ENCODE peak calls at places on chromosomes 16 and 17, in six cellular contexts. N, Y, K, U, Z and Q are unnamed samples.

GRCh38 chr16:57766714-57767348 is 31.3 kb downstream of the KATNB1 start:
- DNase-seq in U (no peak), N (no peak), K (no peak), Y (no peak), Z (no peak), Q (no peak)

GRCh38 chr16:974606-975312 is 4.0 kb upstream of the LMF1 start:
- DNase-seq in K (no peak), Y (no peak), U (no peak), Z (no peak), N (no peak), Q (no peak)

GRCh38 chr16:87713469-87714229 is 52.1 kb downstream of the KLHDC4 start:
- DNase-seq in K (no peak), U (no peak), Y (no peak), Z (no peak), N (no peak), Q (no peak)

GRCh38 chr17:70089513-70090148 is 14.6 kb downstream of the KCNJ16 start:
- DNase-seq in N (no peak), U (peak), Y (no peak), K (no peak), Z (no peak), Q (no peak)

GRCh38 chr16:54320895-54321294 is 34.3 kb upstream of the IRX3 start:
- DNase-seq in N (no peak), Y (no peak), Z (no peak), K (no peak), U (no peak), Q (no peak)

GRCh38 chr17:59848778-59849177 is 44.0 kb downstream of the TUBD1 start:
- DNase-seq in N (no peak), K (no peak), Y (no peak), U (no peak), Z (peak), Q (peak)

GRCh38 chr17:55140751-55141150 is 124.0 kb upstream of the HLF start:
- DNase-seq in K (peak), N (no peak), U (no peak), Z (no peak), Y (no peak), Q (no peak)

GRCh38 chr16:84950906-84951305 is 60.4 kb downstream of the ZDHHC7 start:
- DNase-seq in K (no peak), Y (no peak), N (peak), Z (no peak), U (peak), Q (no peak)

GRCh38 chr17:7388856-7389255 is 5.5 kb downstream of the PLSCR3 start:
- DNase-seq in Z (no peak), K (no peak), N (no peak), U (no peak), Y (no peak), Q (no peak)

GRCh38 chr17:42706732-42707131 is 24.4 kb downstream of the CNTNAP1 start:
- DNase-seq in Y (no peak), K (no peak), N (no peak), Z (no peak), U (no peak), Q (no peak)

GRCh38 chr17:18093616-18094408 is 6.1 kb downstream of the DRG2 start:
- DNase-seq in U (peak), Y (no peak), Z (peak), N (peak), K (no peak), Q (peak)

GRCh38 chr17:77286641-77287431 is 146.1 kb downstream of the SEC14L1 start:
- DNase-seq in N (no peak), U (no peak), K (no peak), Y (no peak), Z (peak), Q (peak)

GRCh38 chr16:72921620-72922019 is 126.3 kb downstream of the ZFHX3 start:
- DNase-seq in Y (no peak), U (no peak), Z (no peak), K (no peak), N (no peak), Q (peak)

GRCh38 chr16:56964243-56965148 is 2.7 kb downstream of the CETP start:
- DNase-seq in K (peak), U (peak), Y (peak), Z (peak), N (peak), Q (peak)

GRCh38 chr16:63372283-63372682 is 1336.0 kb upstream of the CDH8 start:
- DNase-seq in U (no peak), K (no peak), N (no peak), Y (no peak), Z (no peak), Q (no peak)

GRCh38 chr17:9890124-9890523 is 14.9 kb downstream of the RCVRN start:
- DNase-seq in K (peak), Y (peak), U (peak), N (peak), Z (no peak), Q (no peak)

GRCh38 chr16:20300312-20301097 is 26.8 kb downstream of the GP2 start:
- DNase-seq in Y (peak), U (peak), N (peak), K (peak), Z (peak), Q (peak)

GRCh38 chr17:78257810-78258322 is 26.4 kb downstream of the TMEM235 start:
- DNase-seq in K (no peak), N (no peak), U (no peak), Z (peak), Y (no peak), Q (peak)

GRCh38 chr16:86195863-86196630 is 297.1 kb downstream of the IRF8 start:
- DNase-seq in U (peak), N (peak), K (peak), Y (peak), Z (peak), Q (no peak)

GRCh38 chr17:68057531-68057952 is 22.0 kb downstream of the KPNA2 start:
- DNase-seq in Z (peak), Y (no peak), U (peak), N (no peak), K (no peak), Q (peak)

GRCh38 chr16:70018254-70018653 is 67.1 kb downstream of the CLEC18A start:
- DNase-seq in U (peak), N (peak), Y (no peak), Z (peak), K (no peak), Q (peak)

GRCh38 chr17:70478883-70479282 is 309.6 kb downstream of the KCNJ2 start:
- DNase-seq in N (no peak), Z (no peak), U (no peak), Y (no peak), K (no peak), Q (no peak)

GRCh38 chr16:4114257-4115208 is 1.7 kb downstream of the ADCY9 start:
- DNase-seq in N (no peak), K (no peak), U (no peak), Y (no peak), Z (no peak), Q (no peak)

GRCh38 chr16:88999457-89000206 is 22.6 kb upstream of the CBFA2T3 start:
- DNase-seq in Z (no peak), U (peak), Y (no peak), N (peak), K (no peak), Q (no peak)

GRCh38 chr16:50709061-50709695 is 15.8 kb downstream of the NOD2 start:
- DNase-seq in U (no peak), Z (no peak), Y (no peak), N (no peak), K (no peak), Q (no peak)

GRCh38 chr16:88922114-88922825 is 54.7 kb downstream of the CBFA2T3 start:
- DNase-seq in Z (no peak), K (no peak), Y (no peak), U (peak), N (peak), Q (peak)

GRCh38 chr17:48610282-48611211 is at the start of gene HOXB7:
- DNase-seq in N (peak), Z (peak), K (no peak), Y (no peak), U (no peak), Q (peak)

GRCh38 chr16:3945751-3946603 is 65.5 kb upstream of the CREBBP start:
- DNase-seq in N (no peak), Y (no peak), Z (peak), K (no peak), U (peak), Q (peak)

GRCh38 chr16:11585460-11586374 is 1.0 kb downstream of the LITAF start:
- DNase-seq in Z (peak), N (no peak), K (no peak), Y (no peak), U (peak), Q (peak)

GRCh38 chr16:56695246-56695645 is 13.0 kb downstream of the MT1X start:
- DNase-seq in Y (no peak), Z (no peak), U (no peak), N (no peak), K (no peak), Q (no peak)

GRCh38 chr16:4339909-4340308 is 11.2 kb downstream of the PAM16 start:
- DNase-seq in K (no peak), Y (no peak), N (no peak), Z (no peak), U (no peak), Q (peak)

GRCh38 chr17:8125196-8125946 is 1.5 kb upstream of the HES7 start:
- DNase-seq in Y (no peak), Z (peak), U (peak), K (peak), N (peak), Q (peak)

GRCh38 chr17:73678999-73679398 is 34.8 kb upstream of the SDK2 start:
- DNase-seq in Z (no peak), U (no peak), K (no peak), N (no peak), Y (no peak), Q (no peak)

GRCh38 chr16:88345031-88345942 is 37.5 kb upstream of the ZNF469 start:
- DNase-seq in U (no peak), K (no peak), N (no peak), Y (no peak), Z (no peak), Q (no peak)

GRCh38 chr17:30113213-30113612 is 3.4 kb upstream of the NSRP1 start:
- DNase-seq in Y (no peak), N (no peak), U (no peak), Z (no peak), K (no peak), Q (no peak)

GRCh38 chr16:83797013-83797412 is 10.8 kb upstream of the HSBP1 start:
- DNase-seq in U (no peak), K (no peak), Y (no peak), Z (no peak), N (no peak), Q (no peak)

GRCh38 chr17:35843698-35844097 is 25.0 kb downstream of the HEATR9 start:
- DNase-seq in Y (no peak), N (no peak), U (no peak), K (no peak), Z (no peak), Q (no peak)
- H2BK120ac ChIP-seq in Y (no peak), N (no peak), U (no peak), K (no peak), Z (no peak), Q (no peak)

DNA sequence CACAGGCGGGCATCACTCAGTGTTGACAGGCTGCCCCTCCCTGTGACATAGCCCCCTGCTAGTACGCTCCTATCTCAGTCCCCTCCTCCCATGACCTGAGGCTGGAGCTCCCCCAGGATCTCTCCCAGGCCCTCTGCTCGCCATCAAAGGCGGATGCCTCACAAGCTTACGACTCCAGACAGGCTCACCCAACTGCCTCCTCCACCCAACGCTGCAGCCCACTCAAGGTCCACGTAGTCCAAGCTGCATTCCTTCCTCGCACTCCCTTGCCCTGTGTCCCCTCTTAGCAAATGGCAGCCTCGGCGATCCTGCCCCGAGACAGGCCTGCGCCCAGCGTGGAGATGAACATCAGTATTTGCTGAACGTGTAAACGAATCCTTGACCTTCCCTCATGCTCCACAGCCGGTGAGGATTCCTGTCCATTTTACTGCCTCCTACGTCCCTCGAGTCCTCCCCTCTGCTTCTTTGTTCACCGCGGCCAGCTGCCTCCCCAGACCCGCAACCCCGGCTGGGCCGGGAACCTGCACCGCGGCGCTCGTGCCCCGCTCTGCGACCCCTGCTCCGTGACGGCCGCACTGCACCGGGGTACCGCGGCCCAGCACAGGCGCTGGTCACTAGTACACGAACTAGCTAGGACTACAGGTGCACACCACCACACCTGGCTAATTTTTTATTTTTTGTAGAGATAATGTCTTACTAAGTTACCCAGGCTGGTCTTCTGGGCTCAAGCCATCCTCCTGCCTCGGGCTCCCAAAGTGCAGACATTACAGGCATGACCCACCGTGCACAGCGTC is 838 bp upstream of the TMEM97 start:
- DNase-seq in Z (no peak), N (peak), K (peak), U (peak), Y (no peak), Q (no peak)
- H2BK120ac ChIP-seq in Z (peak), N (no peak), K (peak), U (no peak), Y (no peak), Q (no peak)

GRCh38 chr16:25106567-25107465 is 4.7 kb upstream of the LCMT1 start:
- DNase-seq in Z (peak), K (peak), U (peak), Y (peak), N (peak), Q (peak)
- H2BK120ac ChIP-seq in Z (peak), K (no peak), U (no peak), Y (no peak), N (no peak), Q (peak)

GRCh38 chr17:57527437-57528083 is 217.5 kb downstream of the CCDC182 start:
- DNase-seq in Y (no peak), K (peak), U (no peak), N (no peak), Z (no peak), Q (no peak)
- H2BK120ac ChIP-seq in Y (no peak), K (peak), U (no peak), N (no peak), Z (no peak), Q (no peak)

GRCh38 chr17:56171186-56171959 is 18.1 kb downstream of the ANKFN1 start:
- DNase-seq in Y (no peak), U (no peak), N (no peak), Z (peak), K (no peak), Q (no peak)
- H2BK120ac ChIP-seq in Y (no peak), U (no peak), N (no peak), Z (no peak), K (no peak), Q (peak)

DNA sequence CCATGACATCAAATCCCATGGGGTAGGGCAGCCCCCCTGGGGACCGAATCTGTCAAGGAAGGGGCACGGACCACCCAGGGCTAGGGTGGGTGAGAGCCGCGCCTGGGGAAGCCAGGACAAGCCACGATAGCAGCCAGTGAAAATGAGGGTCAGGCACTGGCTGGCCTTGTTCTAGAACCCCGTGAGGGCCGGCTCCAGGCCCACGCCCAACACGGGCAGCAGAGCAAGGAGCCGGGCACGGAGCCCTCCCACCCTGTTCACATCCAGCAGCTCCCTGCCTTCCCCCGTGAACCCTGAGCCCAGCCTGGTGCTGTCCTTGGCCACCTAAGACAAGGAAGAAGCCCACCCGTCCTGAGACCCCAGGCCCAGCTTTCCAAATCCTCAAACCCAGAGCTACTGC is 256.7 kb downstream of the PARN start:
- DNase-seq in Z (no peak), Y (no peak), K (no peak), U (no peak), N (no peak), Q (no peak)
- H2BK120ac ChIP-seq in Z (no peak), Y (no peak), K (peak), U (no peak), N (no peak), Q (no peak)

DNA sequence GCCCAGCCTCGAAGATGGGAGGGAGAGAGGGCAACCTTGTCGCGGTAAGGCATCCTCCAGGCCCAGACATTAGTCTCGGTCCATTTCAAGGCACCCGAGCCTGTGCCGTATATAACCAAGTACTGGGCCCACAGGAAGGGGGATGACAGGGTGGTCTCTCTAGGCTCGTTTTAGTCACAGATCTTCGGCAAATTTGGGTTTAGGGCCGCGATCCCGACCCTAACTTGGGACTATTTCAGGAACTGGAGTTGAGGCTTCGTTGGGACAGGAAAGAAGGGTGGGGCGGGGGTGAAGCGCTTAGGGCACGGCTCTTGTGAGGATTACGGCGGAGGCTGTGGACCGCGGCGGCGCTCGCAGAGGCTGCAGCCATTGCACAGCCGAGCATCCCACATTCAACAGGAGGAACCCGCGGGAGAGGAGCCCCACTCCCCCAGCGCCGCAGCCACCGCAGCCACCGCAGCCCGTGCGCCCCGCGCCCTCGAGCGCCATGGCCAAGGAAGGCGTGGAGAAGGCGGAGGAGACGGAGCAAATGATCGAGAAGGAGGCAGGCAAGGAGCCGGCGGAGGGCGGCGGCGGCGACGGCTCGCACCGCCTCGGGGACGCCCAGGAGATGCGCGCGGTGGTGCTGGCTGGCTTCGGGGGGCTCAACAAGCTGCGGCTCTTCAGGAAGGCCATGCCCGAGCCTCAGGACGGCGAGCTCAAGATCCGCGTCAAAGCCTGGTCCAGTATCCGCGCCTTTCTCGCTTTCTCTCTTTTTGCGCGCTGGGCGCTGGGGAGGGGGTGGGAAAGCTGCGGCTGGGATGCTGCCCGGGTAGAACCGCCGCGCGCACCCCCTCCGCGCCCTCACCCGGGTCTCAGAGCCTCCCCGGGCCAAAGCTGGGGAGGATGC is at the start of gene VAT1L:
- DNase-seq in N (peak), K (peak), Y (peak), Z (peak), U (peak), Q (peak)
- H2BK120ac ChIP-seq in N (peak), K (no peak), Y (peak), Z (peak), U (no peak), Q (peak)

GRCh38 chr17:47279062-47279801 is 25.6 kb downstream of the ITGB3 start:
- DNase-seq in Y (no peak), N (no peak), K (no peak), Z (peak), U (peak), Q (peak)

GRCh38 chr17:47277921-47278320 is 24.3 kb downstream of the ITGB3 start:
- DNase-seq in K (no peak), Z (no peak), N (no peak), U (no peak), Y (no peak), Q (peak)

GRCh38 chr17:47280072-47280811 is 26.6 kb downstream of the ITGB3 start:
- DNase-seq in N (no peak), Z (peak), U (no peak), Y (no peak), K (no peak), Q (peak)

GRCh38 chr17:47276868-47277267 is 23.2 kb downstream of the ITGB3 start:
- DNase-seq in Y (no peak), Z (peak), K (no peak), U (peak), N (peak), Q (peak)

DNA sequence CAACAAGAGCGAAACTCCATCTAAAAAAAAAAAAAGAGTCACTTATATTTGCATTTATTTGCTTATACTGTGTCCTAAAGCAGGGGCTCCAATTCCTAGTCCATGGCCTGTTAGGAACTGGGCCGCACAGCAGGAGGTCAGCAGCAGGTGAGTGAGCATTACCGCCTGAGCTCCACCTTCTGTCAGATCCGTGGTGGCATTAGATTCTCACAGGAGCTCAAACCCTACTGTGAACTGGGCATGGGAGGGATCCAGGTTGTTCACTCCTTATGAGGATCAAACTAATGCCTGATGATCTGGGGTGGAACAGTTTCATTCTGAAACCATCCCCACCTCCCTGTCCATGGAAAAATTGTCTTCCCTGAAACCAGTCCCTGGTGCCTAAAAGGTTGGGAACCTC is 24.9 kb downstream of the ITGB3 start:
- DNase-seq in K (no peak), N (no peak), Z (no peak), Y (no peak), U (no peak), Q (no peak)
- H2BK120ac ChIP-seq in K (no peak), N (no peak), Z (no peak), Y (no peak), U (no peak), Q (peak)